ENCODE peak calls at places on chromosomes 16 and 17, in seven cellular contexts. L is mammary epithelial cell, B is GM12878, F is mesothelial cell of epicardium, Q is psoas muscle, V is heart left ventricle, D is A549. Z is an unnamed sample.

GRCh38 chr16:88478115-88478514 is 25.0 kb downstream of the ZFPM1 start:
- DNase-seq in V (no peak), F (no peak), Q (no peak), D (no peak), B (no peak), L (no peak), Z (peak)

GRCh38 chr16:70161350-70161749 is 12.2 kb upstream of the CLEC18C start:
- DNase-seq in L (no peak), D (no peak), V (no peak), Q (no peak), B (no peak), F (no peak), Z (no peak)

GRCh38 chr17:40501499-40501911 is at the start of gene TNS4:
- DNase-seq in Q (no peak), F (no peak), V (no peak), D (peak), L (peak), B (no peak), Z (no peak)

GRCh38 chr17:77935121-77935571 is 23.4 kb upstream of the TNRC6C start:
- DNase-seq in B (no peak), Q (no peak), D (no peak), V (no peak), L (no peak), F (no peak), Z (no peak)

GRCh38 chr16:8878523-8878911 is 3.6 kb upstream of the LITAFD start:
- DNase-seq in B (no peak), D (peak), L (peak), V (no peak), F (no peak), Q (no peak), Z (no peak)

GRCh38 chr17:33267279-33267790 is 25.8 kb downstream of the ASIC2 start:
- DNase-seq in V (no peak), L (peak), D (peak), F (no peak), B (no peak), Q (no peak), Z (no peak)

GRCh38 chr17:40091691-40092397 is 8.5 kb downstream of the NR1D1 start:
- DNase-seq in V (peak), L (no peak), Q (peak), B (no peak), F (no peak), D (no peak), Z (no peak)

GRCh38 chr17:1186923-1187771 is 7.4 kb upstream of the ABR start:
- DNase-seq in V (peak), F (peak), B (no peak), Q (peak), D (peak), L (peak), Z (no peak)

GRCh38 chr16:85386467-85387170 is 226.5 kb upstream of the GSE1 start:
- DNase-seq in B (no peak), L (no peak), V (no peak), Q (no peak), F (peak), D (no peak), Z (no peak)

GRCh38 chr17:60305141-60305540 is 86.8 kb downstream of the USP32 start:
- DNase-seq in V (no peak), D (peak), L (peak), B (peak), F (no peak), Q (no peak), Z (peak)

GRCh38 chr17:46847204-46848191 is 3.9 kb upstream of the WNT9B start:
- DNase-seq in F (no peak), D (no peak), L (no peak), B (no peak), V (no peak), Q (no peak), Z (no peak)

GRCh38 chr17:46837521-46837920 is 13.9 kb upstream of the WNT9B start:
- DNase-seq in L (no peak), D (no peak), B (no peak), V (no peak), Q (no peak), F (no peak), Z (no peak)

GRCh38 chr17:46839211-46839610 is 12.2 kb upstream of the WNT9B start:
- DNase-seq in F (no peak), Q (no peak), B (no peak), D (no peak), L (no peak), V (no peak), Z (no peak)

GRCh38 chr17:46841561-46842379 is 9.6 kb upstream of the WNT9B start:
- DNase-seq in L (no peak), B (no peak), Q (no peak), V (no peak), F (peak), D (no peak), Z (no peak)

DNA sequence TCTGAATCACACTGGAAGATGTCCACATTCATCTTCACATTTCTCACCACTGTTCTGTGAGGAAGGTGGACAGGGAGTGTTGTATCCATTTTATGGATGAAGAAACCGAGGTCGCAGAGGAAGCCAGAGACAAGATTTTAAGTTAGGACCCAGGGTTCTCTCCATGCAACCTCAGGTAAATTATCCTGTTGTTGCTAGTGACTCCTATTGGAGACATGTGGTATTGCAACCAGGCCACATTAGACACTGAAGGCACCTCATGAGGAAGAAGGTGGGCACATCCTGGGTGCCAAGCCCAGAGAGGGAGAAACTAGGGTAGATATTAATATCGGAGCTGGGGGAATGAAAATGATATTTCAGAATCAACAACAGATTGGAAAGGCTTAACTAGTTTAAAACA is 8.5 kb upstream of the WNT9B start:
- DNase-seq in V (no peak), B (no peak), Q (no peak), D (peak), F (no peak), L (no peak), Z (no peak)
- TF ChIP-seq CTCF in V (no peak), B (peak), Q (peak), D (peak), F (peak), L (peak), Z (no peak)

GRCh38 chr17:72916991-72917390 is 175.5 kb downstream of the SLC39A11 start:
- DNase-seq in Q (no peak), L (no peak), V (no peak), F (no peak), B (no peak), D (no peak), Z (no peak)
- TF ChIP-seq CTCF in Q (no peak), L (no peak), V (no peak), F (no peak), B (no peak), D (no peak), Z (no peak)

GRCh38 chr16:81767987-81768592 is 11.0 kb upstream of the PLCG2 start:
- DNase-seq in F (no peak), B (no peak), L (no peak), D (peak), V (no peak), Q (no peak), Z (no peak)
- TF ChIP-seq CTCF in F (no peak), B (no peak), L (no peak), D (no peak), V (no peak), Q (no peak), Z (no peak)

GRCh38 chr16:24537474-24538337 is 1.7 kb upstream of the RBBP6 start:
- DNase-seq in Q (no peak), B (no peak), V (no peak), L (no peak), F (no peak), D (peak), Z (no peak)

GRCh38 chr16:24539850-24540484 is 601 bp downstream of the RBBP6 start:
- DNase-seq in L (peak), Q (peak), D (peak), F (peak), B (no peak), V (peak), Z (peak)

GRCh38 chr16:24538756-24539294 is 541 bp upstream of the RBBP6 start:
- DNase-seq in Q (no peak), D (no peak), F (no peak), B (no peak), V (no peak), L (no peak), Z (no peak)

GRCh38 chr16:24540575-24541240 is 1.3 kb downstream of the RBBP6 start:
- DNase-seq in V (no peak), D (peak), Q (no peak), L (peak), B (no peak), F (no peak), Z (peak)

DNA sequence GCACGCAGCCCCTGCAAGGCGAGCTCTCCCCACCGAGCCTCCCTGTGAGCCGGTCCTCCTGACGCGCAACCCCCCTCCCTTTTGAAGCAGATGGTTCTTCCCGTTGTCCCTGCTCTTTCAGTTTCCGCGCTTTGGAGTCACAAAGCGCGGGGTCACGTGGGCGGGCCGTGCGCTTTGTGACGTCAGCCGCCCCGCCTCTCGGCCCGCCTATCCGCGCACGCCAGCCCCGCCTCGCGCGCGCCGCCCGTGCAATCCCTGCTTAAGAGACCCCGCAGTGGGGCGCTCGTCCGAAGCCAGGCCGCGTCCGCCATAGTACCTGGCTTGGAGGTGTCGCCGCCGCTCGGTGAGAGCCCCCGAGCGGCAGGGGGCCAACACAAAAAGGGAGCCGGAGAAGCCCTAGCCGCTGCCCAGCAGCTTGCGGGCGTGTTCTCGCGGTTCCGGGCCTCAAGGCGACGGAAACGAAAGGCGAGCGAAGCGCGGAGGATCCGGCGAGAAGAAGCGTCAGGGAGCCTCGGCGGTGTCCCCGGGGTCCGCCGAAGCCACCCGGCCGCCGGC is at the start of gene RBBP6:
- DNase-seq in B (peak), F (peak), D (peak), V (peak), L (peak), Q (peak), Z (peak)
- TF ChIP-seq CTCF in B (peak), F (peak), D (peak), V (no peak), L (peak), Q (peak), Z (no peak)

GRCh38 chr17:75460295-75460694 is 3.9 kb downstream of the TMEM94 start:
- DNase-seq in D (no peak), B (no peak), L (no peak), Q (no peak), F (no peak), V (no peak), Z (no peak)
- TF ChIP-seq CTCF in D (no peak), B (no peak), L (no peak), Q (no peak), F (no peak), V (no peak), Z (no peak)

GRCh38 chr16:80540516-80541305 is at the start of gene DYNLRB2:
- DNase-seq in L (peak), B (peak), F (peak), V (peak), D (peak), Q (peak), Z (peak)
- TF ChIP-seq CTCF in L (no peak), B (no peak), F (no peak), V (peak), D (no peak), Q (no peak), Z (no peak)